ENCODE peak calls at places on chromosome 4, in seven cellular contexts. T, Y, M, P, W, J and B are unnamed samples.

GRCh38 chr4:25884040-25884788 is 21.4 kb upstream of the SEL1L3 start:
- DNase-seq in P (no peak), M (no peak), Y (no peak), J (no peak), W (peak), T (no peak), B (no peak)

GRCh38 chr4:154467886-154468285 is 23.7 kb downstream of the DCHS2 start:
- DNase-seq in J (no peak), P (no peak), M (no peak), Y (no peak), T (no peak), W (no peak), B (no peak)

GRCh38 chr4:2646386-2647149 is 109.6 kb downstream of the TNIP2 start:
- DNase-seq in M (no peak), J (no peak), T (no peak), W (no peak), Y (peak), P (no peak), B (no peak)

GRCh38 chr4:109121561-109121960 is 180.9 kb downstream of the COL25A1 start:
- DNase-seq in T (no peak), M (no peak), Y (no peak), J (no peak), W (no peak), P (no peak), B (no peak)

GRCh38 chr4:113292371-113293042 is 243.1 kb downstream of the ANK2 start:
- DNase-seq in M (no peak), W (no peak), J (no peak), T (peak), P (no peak), Y (peak), B (no peak)

GRCh38 chr4:113300384-113301011 is 251.0 kb downstream of the ANK2 start:
- DNase-seq in J (peak), T (no peak), W (no peak), M (no peak), Y (no peak), P (no peak), B (no peak)

GRCh38 chr4:88104902-88105610 is 53.4 kb downstream of the ABCG2 start:
- DNase-seq in P (peak), M (no peak), W (no peak), J (peak), Y (no peak), T (no peak), B (no peak)

GRCh38 chr4:151518359-151518758 is 109.4 kb downstream of the FHIP1A start:
- DNase-seq in P (no peak), T (no peak), J (no peak), Y (no peak), W (no peak), M (no peak), B (no peak)

GRCh38 chr4:160370046-160370445 is 1267.2 kb downstream of the RAPGEF2 start:
- DNase-seq in Y (no peak), T (no peak), P (no peak), W (no peak), J (no peak), M (no peak), B (no peak)

GRCh38 chr4:37737456-37737855 is 51.3 kb upstream of the RELL1 start:
- DNase-seq in J (no peak), M (no peak), P (no peak), T (no peak), W (no peak), Y (no peak), B (no peak)

GRCh38 chr4:3765271-3766206 is 646 bp upstream of the ADRA2C start:
- DNase-seq in T (peak), J (peak), P (peak), M (no peak), W (no peak), Y (no peak), B (peak)

GRCh38 chr4:16136321-16136720 is 52.5 kb upstream of the PROM1 start:
- DNase-seq in T (no peak), P (no peak), M (no peak), J (no peak), W (no peak), Y (no peak), B (no peak)

GRCh38 chr4:102687982-102688433 is 72.8 kb downstream of the MANBA start:
- DNase-seq in Y (no peak), P (no peak), J (peak), T (no peak), W (no peak), M (no peak), B (no peak)

GRCh38 chr4:20984011-20984836 is 284.0 kb downstream of the PACRGL start:
- DNase-seq in P (peak), T (no peak), M (no peak), W (no peak), J (no peak), Y (peak), B (no peak)

GRCh38 chr4:142404191-142404611 is 441.9 kb downstream of the INPP4B start:
- DNase-seq in T (no peak), M (no peak), Y (no peak), J (peak), W (no peak), P (no peak), B (no peak)

GRCh38 chr4:31518796-31519250 is 798.7 kb downstream of the PCDH7 start:
- DNase-seq in P (no peak), Y (no peak), T (no peak), J (peak), W (no peak), M (no peak), B (no peak)

GRCh38 chr4:7398788-7399432 is 35.8 kb downstream of the PSAPL1 start:
- DNase-seq in W (no peak), M (no peak), Y (peak), J (no peak), T (no peak), P (no peak), B (peak)

GRCh38 chr4:17577660-17578481 is 873 bp downstream of the LAP3 start:
- DNase-seq in Y (peak), T (peak), P (peak), J (no peak), M (peak), W (peak), B (peak)

GRCh38 chr4:99946346-99947189 is at the start of gene DNAJB14:
- DNase-seq in Y (peak), P (peak), J (peak), M (no peak), T (peak), W (peak), B (peak)
- TF ChIP-seq EP300 in Y (no peak), P (no peak), J (no peak), M (no peak), T (no peak), W (no peak), B (no peak)

DNA sequence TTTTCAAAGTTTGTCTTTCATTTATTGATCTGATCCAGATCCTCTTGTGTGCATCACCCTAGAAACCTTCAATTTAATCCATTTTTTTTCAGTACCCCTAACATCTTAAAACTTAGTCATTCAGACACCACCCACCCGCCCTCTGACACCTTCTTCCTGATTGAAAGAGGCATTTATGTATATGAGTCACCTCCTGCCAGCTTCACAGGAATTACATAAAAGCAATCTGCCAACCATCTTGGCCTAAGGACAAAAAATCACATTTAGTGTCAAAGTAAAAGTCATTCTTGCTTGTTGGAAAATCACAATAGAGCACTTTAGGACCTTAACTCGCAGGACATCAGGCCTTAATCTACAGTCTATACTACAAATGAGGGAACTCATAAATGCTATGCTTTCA is 52.0 kb downstream of the NDST3 start:
- DNase-seq in J (no peak), W (no peak), Y (no peak), T (no peak), P (no peak), M (no peak), B (no peak)
- TF ChIP-seq EP300 in J (no peak), W (no peak), Y (no peak), T (no peak), P (peak), M (no peak), B (no peak)

GRCh38 chr4:152785639-152786517 is 6.1 kb downstream of the ARFIP1 start:
- DNase-seq in T (no peak), J (no peak), M (no peak), Y (no peak), P (no peak), W (no peak), B (no peak)
- TF ChIP-seq EP300 in T (no peak), J (no peak), M (no peak), Y (no peak), P (no peak), W (no peak), B (no peak)

GRCh38 chr4:58111818-58112217 is 1001.6 kb upstream of the IGFBP7 start:
- DNase-seq in W (no peak), P (no peak), J (no peak), Y (no peak), T (no peak), M (no peak), B (no peak)

GRCh38 chr4:58113083-58113482 is 1002.9 kb upstream of the IGFBP7 start:
- DNase-seq in T (no peak), M (no peak), J (no peak), P (no peak), W (no peak), Y (no peak), B (no peak)
- TF ChIP-seq EP300 in T (no peak), M (no peak), J (no peak), P (no peak), W (no peak), Y (no peak), B (no peak)

GRCh38 chr4:95255396-95256107 is 293.2 kb downstream of the UNC5C start:
- DNase-seq in Y (no peak), P (no peak), T (no peak), M (no peak), J (no peak), W (no peak), B (no peak)
- TF ChIP-seq EP300 in Y (no peak), P (no peak), T (no peak), M (no peak), J (no peak), W (no peak), B (no peak)

GRCh38 chr4:101258782-101259353 is 88.5 kb downstream of the PPP3CA start:
- DNase-seq in P (no peak), W (no peak), Y (no peak), T (no peak), J (no peak), M (no peak), B (no peak)
- TF ChIP-seq EP300 in P (no peak), W (no peak), Y (no peak), T (no peak), J (no peak), M (no peak), B (no peak)

GRCh38 chr4:147689062-147689461 is 5.1 kb upstream of the PRMT9 start:
- DNase-seq in J (no peak), Y (no peak), W (no peak), P (no peak), M (no peak), T (no peak), B (no peak)

GRCh38 chr4:147682755-147683154 is 1.2 kb downstream of the PRMT9 start:
- DNase-seq in Y (no peak), W (no peak), J (no peak), P (peak), M (no peak), T (no peak), B (no peak)

GRCh38 chr4:147678796-147679549 is 5.0 kb downstream of the PRMT9 start:
- DNase-seq in T (no peak), J (peak), Y (no peak), M (no peak), W (no peak), P (no peak), B (no peak)

GRCh38 chr4:147683172-147683571 is 791 bp downstream of the PRMT9 start:
- DNase-seq in P (peak), W (no peak), T (peak), J (no peak), Y (peak), M (no peak), B (no peak)

GRCh38 chr4:147683717-147684700 is at the start of gene PRMT9:
- DNase-seq in Y (peak), T (peak), P (peak), W (peak), M (peak), J (peak), B (peak)
- TF ChIP-seq EP300 in Y (peak), T (peak), P (no peak), W (peak), M (peak), J (no peak), B (peak)

DNA sequence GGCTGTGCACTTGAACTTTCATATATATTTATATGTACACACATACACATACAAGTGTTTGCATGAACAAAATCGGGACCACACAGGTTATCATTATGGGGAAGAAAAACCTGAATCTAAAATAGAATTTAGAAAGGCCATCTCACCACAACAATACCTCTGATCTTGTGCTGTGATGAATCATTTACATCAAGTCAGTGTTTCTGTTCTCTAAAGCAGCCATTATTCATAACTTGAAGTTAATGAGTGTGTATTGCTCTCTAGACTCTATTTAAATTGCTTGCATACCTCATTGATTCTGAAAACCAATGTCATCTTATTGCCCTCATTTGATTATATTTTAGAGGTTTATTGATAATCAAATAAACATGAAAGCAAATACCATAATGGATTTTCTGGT is 71.5 kb downstream of the FAM114A1 start:
- DNase-seq in T (no peak), Y (no peak), J (no peak), M (no peak), P (no peak), W (no peak), B (no peak)
- TF ChIP-seq EP300 in T (no peak), Y (no peak), J (no peak), M (no peak), P (no peak), W (no peak), B (no peak)

DNA sequence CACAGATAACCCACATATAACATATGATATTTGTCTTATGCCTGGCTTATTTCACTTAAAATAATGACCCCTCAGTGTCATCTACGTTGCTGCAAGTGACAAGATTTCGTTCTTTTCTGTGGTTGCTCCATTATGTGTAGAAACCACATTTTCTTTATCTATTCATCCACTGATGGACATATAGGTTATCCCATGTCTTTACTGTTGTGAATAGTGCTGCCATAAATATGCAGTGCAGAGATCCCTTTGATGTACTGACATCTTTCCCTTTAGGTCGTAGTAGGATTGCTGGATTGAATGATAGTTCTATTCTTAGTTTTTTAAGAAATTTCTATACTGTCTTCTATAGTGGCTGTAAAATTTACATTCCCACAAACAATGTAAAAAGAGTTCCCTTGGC is 135.8 kb downstream of the TET2 start:
- DNase-seq in W (no peak), Y (no peak), P (no peak), J (no peak), M (no peak), T (no peak), B (no peak)
- TF ChIP-seq EP300 in W (no peak), Y (no peak), P (no peak), J (no peak), M (no peak), T (no peak), B (no peak)

DNA sequence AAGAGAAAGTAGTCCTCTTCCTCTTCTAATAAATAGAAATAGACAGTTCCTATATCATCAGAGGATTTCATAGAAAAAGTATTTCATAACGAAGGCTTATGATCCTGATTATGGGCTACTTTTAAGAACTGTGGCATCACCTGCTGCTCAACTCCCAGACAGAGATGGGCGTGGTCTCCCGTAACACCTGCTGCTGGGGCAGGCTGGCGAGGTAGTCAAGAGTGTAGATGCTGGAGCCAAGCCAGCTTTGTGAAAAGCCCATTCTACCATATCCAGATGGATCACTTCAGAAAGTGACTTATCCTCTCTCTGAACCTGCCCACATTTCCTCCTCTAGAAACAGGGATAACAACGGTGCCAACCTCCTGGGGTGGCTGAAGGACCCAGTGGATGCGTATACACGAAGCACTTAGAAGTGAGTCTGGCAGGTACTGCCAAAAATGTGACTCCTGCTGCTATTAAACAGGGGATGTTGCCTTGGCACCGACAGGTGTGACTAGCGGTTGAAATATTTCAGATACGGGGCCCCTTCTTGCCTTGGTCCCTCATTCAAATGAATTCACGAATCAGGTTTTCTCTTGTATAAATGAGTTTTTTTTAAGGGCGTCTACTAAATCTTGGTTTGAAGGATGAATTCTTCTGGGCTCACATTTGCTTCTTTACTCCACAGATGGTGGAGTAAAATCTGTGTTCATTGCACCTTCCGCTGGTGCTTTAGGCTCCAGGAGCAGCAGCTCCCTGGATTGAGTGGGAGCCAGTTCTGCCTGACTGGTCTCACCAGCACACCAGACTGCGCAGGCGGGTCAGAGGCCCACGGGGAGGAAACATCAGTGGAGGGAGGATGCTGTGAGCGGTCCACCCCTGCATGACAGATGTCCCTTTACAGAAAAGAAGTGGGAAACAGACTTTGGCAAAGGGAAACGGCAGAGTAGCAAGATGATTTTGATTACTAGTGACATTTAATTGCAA is 95.7 kb downstream of the SORBS2 start:
- DNase-seq in T (no peak), W (no peak), M (no peak), Y (no peak), J (no peak), P (peak), B (no peak)
- TF ChIP-seq EP300 in T (no peak), W (no peak), M (no peak), Y (no peak), J (no peak), P (no peak), B (no peak)